ENCODE peak calls at places on chromosomes 7 and 10, in five cellular contexts. O, W, G, N and H are unnamed samples. For H3K36me3 and H3K4me1, the result is how much of the 10 kb centered on the place peaks cover.

GRCh38 chr10:277963-278362 is 142.7 kb downstream of the ZMYND11 start:
- DNase-seq in N (no peak), W (no peak), O (no peak), G (no peak), H (no peak)

GRCh38 chr7:148045521-148045920 is 545.0 kb upstream of the C7orf33 start:
- DNase-seq in O (no peak), N (no peak), W (no peak), G (no peak), H (no peak)

GRCh38 chr7:152876749-152877148 is 117.2 kb downstream of the ACTR3B start:
- DNase-seq in W (no peak), G (no peak), O (peak), N (no peak), H (no peak)

GRCh38 chr10:5692476-5693358 is 8.1 kb downstream of the TASOR2 start:
- DNase-seq in N (peak), O (peak), W (no peak), G (no peak), H (peak)

GRCh38 chr10:59944339-59944935 is 38.1 kb upstream of the CCDC6 start:
- DNase-seq in G (no peak), O (no peak), N (no peak), W (no peak), H (no peak)

GRCh38 chr10:128178319-128178937 is 52.2 kb upstream of the MKI67 start:
- DNase-seq in N (no peak), G (peak), W (peak), O (no peak), H (peak)

GRCh38 chr7:80334908-80335307 is 177.0 kb downstream of the GNAT3 start:
- DNase-seq in W (no peak), O (no peak), N (no peak), G (no peak), H (no peak)

GRCh38 chr7:16524332-16524731 is 2.3 kb upstream of the LRRC72 start:
- DNase-seq in O (no peak), G (no peak), N (no peak), W (no peak), H (peak)

GRCh38 chr10:14476641-14477407 is 146.1 kb upstream of the FRMD4A start:
- DNase-seq in W (no peak), N (no peak), O (no peak), G (no peak), H (no peak)

GRCh38 chr10:112960151-112960681 is 10.2 kb downstream of the TCF7L2 start:
- DNase-seq in G (no peak), N (no peak), W (no peak), O (no peak), H (no peak)

GRCh38 chr10:112956631-112957350 is 6.7 kb downstream of the TCF7L2 start:
- DNase-seq in O (no peak), G (no peak), N (no peak), W (no peak), H (peak)

GRCh38 chr10:112957589-112958202 is 7.6 kb downstream of the TCF7L2 start:
- DNase-seq in O (no peak), W (no peak), N (no peak), G (no peak), H (no peak)

GRCh38 chr10:112959207-112959838 is 9.3 kb downstream of the TCF7L2 start:
- DNase-seq in W (no peak), O (no peak), N (no peak), G (no peak), H (no peak)

GRCh38 chr10:112958275-112958995 is 8.4 kb downstream of the TCF7L2 start:
- DNase-seq in O (no peak), G (no peak), N (no peak), W (no peak), H (no peak)
- H3K36me3 ChIP-seq in O (under half), G (under half), N (under half), W (under half), H (under half)

GRCh38 chr10:102675887-102676616 is 31.8 kb downstream of the TRIM8 start:
- DNase-seq in N (no peak), G (no peak), W (no peak), O (no peak), H (peak)
- H3K4me1 ChIP-seq in N (under half), G (under half), W (under half), O (half or more), H (under half)

DNA sequence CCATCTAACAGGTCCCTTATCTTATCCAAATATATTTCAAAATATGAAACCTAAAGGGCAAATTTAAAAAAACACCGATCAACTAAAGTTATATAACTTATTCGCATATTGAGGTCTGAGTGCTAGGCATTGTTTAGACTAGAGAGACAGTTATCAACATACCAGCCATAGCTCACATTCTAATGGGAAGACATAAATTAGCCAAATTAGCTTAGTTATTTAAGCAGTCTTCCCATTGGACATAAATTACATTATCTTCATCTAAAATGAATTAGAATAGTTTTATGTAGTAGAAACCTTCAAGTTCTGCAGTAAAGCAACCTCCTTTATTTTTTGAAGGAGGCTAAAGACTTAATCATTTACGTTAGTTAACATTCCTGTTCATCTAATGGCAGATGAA is 17.4 kb downstream of the KIF5B start:
- DNase-seq in O (no peak), G (no peak), N (no peak), W (no peak), H (no peak)
- H3K36me3 ChIP-seq in O (half or more), G (half or more), N (half or more), W (half or more), H (half or more)

GRCh38 chr10:80168111-80168511 is 35.6 kb downstream of the PLAC9 start:
- DNase-seq in O (no peak), W (no peak), N (peak), G (no peak), H (no peak)

GRCh38 chr10:80166581-80167470 is 34.3 kb downstream of the PLAC9 start:
- DNase-seq in N (no peak), O (peak), G (no peak), W (no peak), H (no peak)

GRCh38 chr10:80165173-80165572 is 32.6 kb downstream of the PLAC9 start:
- DNase-seq in O (peak), N (no peak), W (no peak), G (no peak), H (no peak)

GRCh38 chr10:80168679-80169380 is 36.3 kb downstream of the PLAC9 start:
- DNase-seq in W (no peak), O (no peak), N (no peak), G (no peak), H (peak)

DNA sequence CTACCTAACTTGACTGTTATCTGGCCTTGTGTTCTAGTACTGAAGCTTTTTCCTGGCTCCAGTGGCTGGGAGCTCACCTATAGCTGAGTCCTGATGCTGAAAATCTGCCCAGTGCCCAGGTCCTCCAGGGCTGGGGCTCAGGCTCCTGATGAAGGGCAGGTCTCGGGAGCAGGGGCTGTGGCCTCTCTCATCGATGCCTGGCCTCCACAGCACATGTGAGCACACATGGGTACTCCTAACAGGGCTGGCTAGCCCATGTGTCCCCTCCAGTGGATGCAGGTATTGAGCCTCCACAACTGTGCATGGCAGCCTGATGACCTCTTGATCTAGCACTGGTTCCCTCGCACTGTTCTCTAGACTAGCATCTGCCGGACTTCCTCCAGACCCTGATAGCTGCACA is 34.9 kb downstream of the PLAC9 start:
- DNase-seq in W (no peak), O (peak), G (no peak), N (no peak), H (no peak)
- H3K4me1 ChIP-seq in W (under half), O (under half), G (under half), N (half or more), H (under half)

DNA sequence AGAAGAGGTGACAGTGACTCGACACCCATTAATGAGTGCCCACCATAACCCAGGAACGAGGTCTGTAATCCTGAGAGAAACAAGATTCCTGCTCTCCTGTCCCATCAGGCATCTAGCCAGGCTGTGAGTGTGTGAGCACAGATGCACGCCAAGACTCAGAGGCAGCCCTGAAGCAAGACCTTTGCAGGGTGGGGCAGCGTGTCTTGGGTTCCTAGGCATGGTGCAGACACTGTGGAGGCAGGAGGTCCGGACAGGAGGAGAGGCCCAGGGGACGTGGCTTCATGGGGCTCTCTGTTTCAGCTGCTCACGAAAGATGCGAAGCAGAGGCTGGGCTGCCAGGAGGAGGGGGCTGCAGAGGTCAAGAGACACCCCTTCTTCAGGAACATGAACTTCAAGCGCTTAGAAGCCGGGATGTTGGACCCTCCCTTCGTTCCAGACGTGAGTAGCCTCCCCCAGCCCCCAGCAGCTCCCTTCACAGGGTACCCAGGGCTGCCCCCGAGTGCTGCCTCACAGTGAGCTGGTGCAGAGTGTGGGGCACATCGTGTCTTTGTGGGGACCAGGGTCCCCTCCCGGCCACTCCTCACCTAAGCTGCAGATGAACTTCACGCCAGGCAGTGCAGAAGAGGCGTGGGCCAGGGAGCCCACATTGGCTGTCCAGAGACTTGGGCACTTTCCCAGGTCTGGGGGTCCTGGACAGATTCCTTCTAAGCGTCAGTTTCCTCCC is 94.5 kb downstream of the RGS10 start:
- DNase-seq in W (no peak), N (no peak), O (peak), G (no peak), H (no peak)
- H3K36me3 ChIP-seq in W (under half), N (under half), O (half or more), G (under half), H (under half)

GRCh38 chr10:123833170-123833850 is 58.3 kb downstream of the CPXM2 start:
- DNase-seq in N (no peak), G (no peak), W (no peak), O (no peak), H (no peak)
- H3K4me1 ChIP-seq in N (under half), G (under half), W (under half), O (under half), H (under half)

GRCh38 chr10:44858017-44858371 is 53.1 kb upstream of the TMEM72 start:
- DNase-seq in G (no peak), W (no peak), N (no peak), O (no peak), H (no peak)
- H3K36me3 ChIP-seq in G (under half), W (under half), N (under half), O (under half), H (under half)